ENCODE peak calls at places on chromosomes 1 and 21, in four cellular contexts. Z is HepG2, Y is WTC11, F is K562. G is an unnamed sample.

GRCh38 chr1:233256191-233256590 is 39.3 kb downstream of the PCNX2 start:
- DNase-seq in Z (no peak), Y (no peak), F (no peak), G (no peak)

GRCh38 chr21:35754583-35754982 is 305.7 kb downstream of the SETD4 start:
- DNase-seq in Z (no peak), Y (no peak), F (no peak), G (no peak)

GRCh38 chr1:85911742-85912141 is 203.5 kb upstream of the ZNHIT6 start:
- DNase-seq in Z (no peak), Y (no peak), F (no peak), G (no peak)

GRCh38 chr1:197736689-197737088 is 38.6 kb downstream of the DENND1B start:
- DNase-seq in Z (no peak), Y (no peak), F (no peak), G (no peak)

GRCh38 chr21:31470896-31471694 is 127.0 kb upstream of the TIAM1 start:
- DNase-seq in Z (no peak), Y (peak; percentile 39), F (no peak), G (no peak)

GRCh38 chr1:24786191-24786590 is 40.9 kb downstream of the CLIC4 start:
- DNase-seq in Z (no peak), Y (no peak), F (no peak), G (no peak)

GRCh38 chr1:209491897-209492296 is 91.6 kb upstream of the CAMK1G start:
- DNase-seq in Z (no peak), Y (no peak), F (no peak), G (no peak)

GRCh38 chr1:182687361-182687760 is 3.0 kb upstream of the RGS8 start:
- DNase-seq in Z (no peak), Y (no peak), F (no peak), G (no peak)

GRCh38 chr1:25692560-25692959 is 76.0 kb downstream of the MAN1C1 start:
- DNase-seq in Z (no peak), Y (peak; percentile 74), F (peak; percentile 52), G (no peak)

GRCh38 chr1:25804244-25804963 is 4.4 kb downstream of the SELENON start:
- DNase-seq in Z (no peak), Y (no peak), F (no peak), G (no peak)

DNA sequence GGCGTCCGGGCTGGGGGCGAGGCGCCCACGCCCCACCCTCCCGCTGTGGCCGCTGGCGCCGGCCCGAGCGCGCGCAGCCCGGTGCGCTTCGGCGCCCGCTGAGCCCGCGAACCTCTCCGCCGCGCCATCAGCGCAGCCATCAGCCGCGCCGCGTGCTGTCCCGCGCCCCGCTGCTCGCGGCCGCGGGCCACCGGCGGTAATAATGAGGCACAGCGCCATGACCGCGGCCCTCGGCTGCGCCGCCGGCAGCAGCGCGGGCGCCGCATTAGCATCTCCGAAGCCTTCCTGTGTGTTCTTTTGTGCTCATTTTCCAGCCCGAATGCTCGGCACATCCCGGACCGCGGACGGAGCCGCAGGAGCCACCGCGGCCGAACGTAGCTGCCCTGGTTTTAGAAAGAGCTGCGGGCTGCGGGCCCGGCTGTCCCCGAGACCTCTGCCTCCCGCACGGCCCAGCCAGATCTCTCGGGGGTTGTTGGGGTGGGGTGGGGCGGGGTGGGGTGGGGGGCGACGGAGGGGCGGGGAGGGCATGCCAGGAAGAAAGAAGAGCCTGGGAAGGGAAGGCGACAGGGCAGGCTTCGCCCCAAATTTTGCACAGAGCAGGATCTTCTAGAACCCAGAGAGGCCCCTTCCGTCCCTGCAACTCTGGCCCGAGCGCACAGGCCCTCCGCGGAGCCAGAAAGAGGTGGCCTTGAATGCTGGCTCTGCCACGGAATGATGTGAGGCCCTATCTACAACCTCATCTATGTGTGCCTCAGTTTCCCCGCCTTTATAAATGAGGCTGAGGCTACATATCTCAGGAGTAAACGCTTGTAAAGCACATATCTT is 55.3 kb downstream of the RRAGC start:
- DNase-seq in Z (no peak), Y (peak; percentile 63), F (no peak), G (no peak)
- TF ChIP-seq NR2C2 in Z (no peak), Y (no peak), F (no peak), G (no peak)

GRCh38 chr1:109112056-109112651 is 1.8 kb upstream of the ELAPOR1 start:
- DNase-seq in Z (peak; percentile 51), Y (no peak), F (peak; percentile 76), G (no peak)
- TF ChIP-seq NR2C2 in Z (no peak), Y (no peak), F (no peak), G (no peak)

GRCh38 chr1:159755608-159756007 is 25.2 kb upstream of the DUSP23 start:
- DNase-seq in Z (no peak), Y (no peak), F (no peak), G (no peak)

GRCh38 chr1:159751022-159751421 is 29.7 kb upstream of the DUSP23 start:
- DNase-seq in Z (no peak), Y (no peak), F (no peak), G (no peak)

GRCh38 chr1:159753386-159753785 is 27.4 kb upstream of the DUSP23 start:
- DNase-seq in Z (no peak), Y (no peak), F (no peak), G (no peak)

GRCh38 chr1:159752135-159752580 is 28.6 kb upstream of the DUSP23 start:
- DNase-seq in Z (peak; percentile 21), Y (no peak), F (no peak), G (no peak)

DNA sequence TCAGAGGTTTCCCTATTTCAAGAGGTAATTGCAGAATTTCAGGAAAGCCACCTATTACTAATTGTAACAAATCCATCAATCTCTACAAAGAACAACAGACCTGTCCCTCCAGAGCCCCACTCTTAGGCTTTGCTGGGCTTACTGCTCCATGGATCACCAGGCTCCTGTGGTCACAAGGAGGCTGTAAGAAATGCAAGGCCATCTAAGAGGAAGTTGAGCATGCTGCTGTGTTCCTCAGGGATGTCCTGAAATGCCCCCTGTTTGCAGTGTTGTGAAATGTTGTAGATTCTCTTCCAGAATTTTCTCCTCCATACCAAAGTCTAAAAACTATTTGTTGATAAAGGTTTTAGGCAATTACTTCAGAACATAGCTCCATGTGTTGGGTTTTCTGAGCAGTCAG is 24.4 kb upstream of the DUSP23 start:
- DNase-seq in Z (no peak), Y (no peak), F (no peak), G (no peak)
- TF ChIP-seq NR2C2 in Z (no peak), Y (no peak), F (no peak), G (no peak)

DNA sequence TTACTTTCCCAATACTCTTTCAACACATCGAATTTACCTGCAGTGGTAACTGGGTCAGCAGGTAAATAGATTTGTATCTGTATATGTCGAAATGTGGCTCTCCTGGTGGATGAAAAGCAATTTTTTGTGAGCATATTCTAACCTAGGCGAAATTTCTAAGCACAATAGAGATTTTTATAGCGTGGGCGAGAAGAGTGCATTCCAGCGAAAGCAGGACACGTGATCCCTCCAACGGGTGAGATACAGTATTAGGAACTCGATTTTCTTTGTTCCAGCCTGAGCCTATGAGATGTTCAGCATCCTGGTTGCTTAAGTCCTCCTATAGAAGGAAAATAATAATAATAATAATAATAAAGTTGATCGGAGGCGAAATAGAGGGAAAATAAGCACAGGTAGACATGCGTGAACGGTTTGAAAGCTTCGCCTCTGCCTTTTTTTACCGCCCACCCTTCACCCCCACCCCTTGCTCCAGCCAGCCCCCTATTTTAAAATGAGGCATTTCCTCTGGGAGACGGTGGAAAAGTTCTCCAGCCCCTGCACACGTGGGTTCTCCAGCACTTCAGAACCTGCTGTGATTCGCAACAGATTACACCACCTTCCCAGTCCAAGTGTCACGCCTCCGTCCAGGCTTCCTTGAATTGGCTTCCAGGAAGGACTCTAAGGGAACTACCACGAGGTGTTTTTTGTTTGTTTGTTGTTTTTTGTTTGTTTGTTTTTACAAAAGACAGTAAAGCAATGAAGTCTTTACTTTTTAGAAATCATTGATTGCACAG is 2.4 kb downstream of the LRRC7 start:
- DNase-seq in Z (no peak), Y (no peak), F (peak; percentile 6), G (no peak)
- TF ChIP-seq NR2C2 in Z (no peak), Y (no peak), F (no peak), G (no peak)

GRCh38 chr1:3402258-3403010 is 52.0 kb upstream of the ARHGEF16 start:
- DNase-seq in Z (no peak), Y (no peak), F (no peak), G (no peak)
- TF ChIP-seq NR2C2 in Z (no peak), Y (no peak), F (no peak), G (no peak)

GRCh38 chr1:92567211-92567868 is 80.6 kb upstream of the GFI1 start:
- DNase-seq in Z (no peak), Y (no peak), F (no peak), G (no peak)
- TF ChIP-seq NR2C2 in Z (no peak), Y (no peak), F (no peak), G (no peak)

GRCh38 chr1:44433209-44433608 is 28.2 kb downstream of the RNF220 start:
- DNase-seq in Z (no peak), Y (no peak), F (peak; percentile 12), G (no peak)

GRCh38 chr1:44436401-44437394 is 31.6 kb downstream of the RNF220 start:
- DNase-seq in Z (no peak), Y (no peak), F (no peak), G (no peak)
- TF ChIP-seq NR2C2 in Z (no peak), Y (no peak), F (no peak), G (no peak)